ENCODE peak calls at places on chromosomes 16 and 17, in ten cellular contexts. P, I, B, U, Q, C, K, A, O and S are unnamed samples.

GRCh38 chr17:29357821-29358232 is 32.3 kb upstream of the TAOK1 start:
- DNase-seq in K (no peak), I (no peak), U (no peak), B (no peak), A (no peak), P (no peak), O (no peak), Q (no peak), C (peak), S (no peak)

GRCh38 chr16:87860553-87861299 is 8.6 kb downstream of the SLC7A5 start:
- DNase-seq in O (no peak), B (no peak), P (no peak), I (peak), K (no peak), A (no peak), C (peak), Q (no peak), U (no peak), S (no peak)

GRCh38 chr16:78500659-78501226 is 401.3 kb downstream of the WWOX start:
- DNase-seq in A (no peak), K (no peak), C (no peak), B (no peak), P (no peak), Q (no peak), U (no peak), O (no peak), I (no peak), S (no peak)

GRCh38 chr17:39671651-39672521 is 3.6 kb downstream of the PNMT start:
- DNase-seq in I (peak), P (peak), Q (no peak), U (no peak), K (no peak), C (peak), B (no peak), A (no peak), O (no peak), S (no peak)

GRCh38 chr16:3020247-3020603 is at the start of gene TNFRSF12A:
- DNase-seq in K (peak), B (peak), O (peak), Q (peak), C (peak), P (peak), A (peak), U (peak), I (peak), S (peak)

GRCh38 chr16:3235856-3236669 is 1.1 kb upstream of the ZNF200 start:
- DNase-seq in I (no peak), C (peak), O (peak), A (no peak), K (peak), U (peak), Q (peak), P (peak), B (no peak), S (no peak)

GRCh38 chr17:67810464-67810863 is 14.8 kb upstream of the BPTF start:
- DNase-seq in B (no peak), C (no peak), I (no peak), K (no peak), U (no peak), O (no peak), A (no peak), Q (no peak), P (no peak), S (no peak)

GRCh38 chr16:762049-762513 is 1.5 kb downstream of the MSLN start:
- DNase-seq in A (no peak), Q (no peak), I (no peak), O (no peak), U (no peak), B (no peak), P (peak), K (no peak), C (no peak), S (no peak)

GRCh38 chr17:36835036-36835435 is 102.2 kb upstream of the LHX1 start:
- DNase-seq in A (no peak), P (no peak), I (no peak), B (no peak), O (no peak), K (no peak), Q (no peak), C (no peak), U (no peak), S (no peak)

GRCh38 chr17:68682913-68683312 is 81.7 kb upstream of the FAM20A start:
- DNase-seq in U (no peak), O (no peak), A (no peak), C (no peak), K (no peak), Q (no peak), B (no peak), I (no peak), P (no peak), S (no peak)

GRCh38 chr17:72297326-72298115 is 176.7 kb downstream of the SOX9 start:
- DNase-seq in B (no peak), I (no peak), C (peak), P (no peak), O (no peak), A (no peak), K (no peak), Q (no peak), U (no peak), S (peak)

GRCh38 chr17:40458001-40458791 is 14.9 kb downstream of the IGFBP4 start:
- DNase-seq in U (no peak), A (no peak), P (no peak), C (peak), K (no peak), I (no peak), O (no peak), B (peak), Q (peak), S (peak)

GRCh38 chr17:78046923-78047322 is 81.6 kb downstream of the TMC6 start:
- DNase-seq in A (no peak), P (no peak), K (no peak), C (peak), O (no peak), I (no peak), B (no peak), U (no peak), Q (no peak), S (no peak)

GRCh38 chr16:50547340-50547865 is 793 bp upstream of the NKD1 start:
- DNase-seq in Q (peak), O (peak), I (peak), A (peak), U (no peak), P (no peak), B (peak), C (peak), K (peak), S (no peak)

GRCh38 chr17:19787733-19788357 is 39.7 kb upstream of the ALDH3A1 start:
- DNase-seq in O (no peak), Q (no peak), P (no peak), K (no peak), U (no peak), C (peak), A (no peak), I (peak), B (no peak), S (no peak)

GRCh38 chr17:59357929-59358328 is 26.5 kb downstream of the YPEL2 start:
- DNase-seq in C (no peak), O (no peak), I (no peak), B (no peak), P (no peak), K (no peak), Q (no peak), U (no peak), A (no peak), S (peak)

GRCh38 chr17:33112763-33113162 is 121.1 kb downstream of the SPACA3 start:
- DNase-seq in I (no peak), K (no peak), P (no peak), B (no peak), O (no peak), Q (no peak), A (no peak), U (no peak), C (no peak), S (no peak)

GRCh38 chr16:51888021-51888420 is 658.9 kb downstream of the TOX3 start:
- DNase-seq in O (no peak), A (no peak), C (no peak), B (no peak), U (no peak), I (no peak), K (no peak), Q (no peak), P (no peak), S (no peak)

GRCh38 chr16:1731073-1731472 is 25.1 kb downstream of the MAPK8IP3 start:
- DNase-seq in U (no peak), P (no peak), I (no peak), B (no peak), O (no peak), A (no peak), K (no peak), C (no peak), Q (no peak), S (no peak)

GRCh38 chr16:58371841-58372240 is 20.4 kb upstream of the GINS3 start:
- DNase-seq in B (no peak), I (no peak), U (no peak), K (no peak), O (no peak), P (no peak), C (no peak), A (no peak), Q (no peak), S (no peak)

GRCh38 chr17:4900231-4901107 is 1.1 kb downstream of the C17orf107 start:
- DNase-seq in B (no peak), C (no peak), O (no peak), P (peak), A (peak), U (no peak), I (no peak), Q (peak), K (peak), S (no peak)

GRCh38 chr17:68204736-68205135 is 43.1 kb upstream of the AMZ2 start:
- DNase-seq in I (no peak), O (no peak), P (peak), U (no peak), A (no peak), B (no peak), C (no peak), K (no peak), Q (peak), S (peak)

GRCh38 chr16:4891886-4892216 is 44.6 kb downstream of the UBN1 start:
- DNase-seq in C (no peak), O (no peak), I (no peak), P (no peak), Q (no peak), U (no peak), K (no peak), B (no peak), A (no peak), S (no peak)

GRCh38 chr16:27476240-27476639 is 73.5 kb downstream of the GTF3C1 start:
- DNase-seq in Q (no peak), B (no peak), P (no peak), C (no peak), U (no peak), K (no peak), O (peak), I (no peak), A (no peak), S (no peak)

GRCh38 chr16:49575352-49576172 is 202.0 kb downstream of the C16orf78 start:
- DNase-seq in A (no peak), B (no peak), O (peak), C (peak), I (peak), U (no peak), Q (no peak), P (no peak), K (no peak), S (no peak)

GRCh38 chr17:72171703-72172670 is 51.2 kb downstream of the SOX9 start:
- DNase-seq in B (no peak), U (no peak), O (no peak), P (no peak), I (peak), K (no peak), C (no peak), A (no peak), Q (no peak), S (no peak)

GRCh38 chr16:11053916-11054460 is 109.6 kb downstream of the CLEC16A start:
- DNase-seq in I (no peak), A (no peak), O (no peak), K (no peak), Q (peak), C (no peak), U (no peak), P (peak), B (no peak), S (no peak)

GRCh38 chr17:42618442-42619150 is 9.1 kb downstream of the TUBG1 start:
- DNase-seq in U (peak), O (no peak), Q (no peak), P (no peak), C (no peak), B (no peak), I (no peak), A (no peak), K (no peak), S (no peak)

GRCh38 chr17:79987187-79987889 is 48.3 kb downstream of the TBC1D16 start:
- DNase-seq in Q (peak), B (no peak), O (peak), K (no peak), C (no peak), I (no peak), U (peak), A (no peak), P (no peak), S (no peak)

GRCh38 chr16:79359082-79359481 is 241.5 kb downstream of the MAF start:
- DNase-seq in A (no peak), I (no peak), B (no peak), O (no peak), K (no peak), Q (no peak), U (no peak), C (no peak), P (no peak), S (no peak)